ENCODE peak calls at places on chromosomes 7 and 10, in seven cellular contexts. N, D, Z, L, J, T and R are unnamed samples.

GRCh38 chr10:46006219-46006618 is 24.2 kb downstream of the NCOA4 start:
- DNase-seq in N (peak; percentile 32), D (peak; percentile 49), Z (no peak), L (no peak), J (peak; percentile 84), T (peak; percentile 26), R (peak; percentile 25)

GRCh38 chr10:64089648-64090047 is 568.4 kb downstream of the REEP3 start:
- DNase-seq in N (no peak), D (no peak), Z (no peak), L (no peak), J (no peak), T (no peak), R (no peak)

GRCh38 chr10:33706191-33706590 is 371.7 kb upstream of the NRP1 start:
- DNase-seq in N (no peak), D (peak; percentile 18), Z (no peak), L (no peak), J (peak; percentile 86), T (no peak), R (no peak)

GRCh38 chr10:99731296-99732032 is 463 bp downstream of the COX15 start:
- DNase-seq in N (no peak), D (no peak), Z (no peak), L (no peak), J (no peak), T (no peak), R (no peak)

GRCh38 chr10:101272229-101272868 is 43.1 kb upstream of the LBX1 start:
- DNase-seq in N (no peak), D (peak; percentile 21), Z (peak; percentile 26), L (peak; percentile 90), J (peak; percentile 54), T (no peak), R (no peak)

GRCh38 chr7:129950191-129950940 is 2.4 kb downstream of the UBE2H start:
- DNase-seq in N (no peak), D (no peak), Z (peak; percentile 21), L (peak; percentile 69), J (no peak), T (no peak), R (no peak)

GRCh38 chr7:97022451-97023306 is 2.0 kb downstream of the DLX5 start:
- DNase-seq in N (no peak), D (no peak), Z (no peak), L (peak; percentile 39), J (no peak), T (no peak), R (no peak)

GRCh38 chr10:119199231-119199992 is 8.0 kb upstream of the GRK5 start:
- DNase-seq in N (no peak), D (no peak), Z (peak; percentile 27), L (peak; percentile 81), J (peak; percentile 89), T (no peak), R (no peak)

GRCh38 chr10:74213571-74214162 is 62.6 kb downstream of the ADK start:
- DNase-seq in N (no peak), D (no peak), Z (no peak), L (peak; percentile 45), J (peak; percentile 51), T (no peak), R (no peak)

GRCh38 chr7:123916240-123916724 is 8.8 kb upstream of the SPAM1 start:
- DNase-seq in N (peak; percentile 68), D (no peak), Z (no peak), L (peak; percentile 90), J (peak; percentile 0), T (no peak), R (peak; percentile 25)

GRCh38 chr10:127990846-127991542 is 84.1 kb downstream of the PTPRE start:
- DNase-seq in N (peak; percentile 99), D (no peak), Z (peak; percentile 7), L (no peak), J (peak; percentile 76), T (peak; percentile 99), R (peak; percentile 94)

GRCh38 chr10:93968452-93969044 is 25.2 kb upstream of the PLCE1 start:
- DNase-seq in N (no peak), D (no peak), Z (no peak), L (no peak), J (no peak), T (no peak), R (no peak)

GRCh38 chr7:82839555-82839954 is 323.1 kb downstream of the PCLO start:
- DNase-seq in N (no peak), D (no peak), Z (no peak), L (peak; percentile 58), J (no peak), T (no peak), R (no peak)

GRCh38 chr10:8794860-8795259 is 740.4 kb downstream of the GATA3 start:
- DNase-seq in N (no peak), D (no peak), Z (no peak), L (no peak), J (no peak), T (no peak), R (no peak)

GRCh38 chr7:22559829-22560489 is 60.0 kb upstream of the STEAP1B start:
- DNase-seq in N (no peak), D (peak; percentile 76), Z (peak; percentile 45), L (peak; percentile 94), J (peak; percentile 86), T (no peak), R (no peak)

GRCh38 chr7:128106840-128107239 is 75.6 kb upstream of the LRRC4 start:
- DNase-seq in N (no peak), D (no peak), Z (no peak), L (no peak), J (no peak), T (no peak), R (no peak)

GRCh38 chr7:55432937-55433784 is 68.0 kb downstream of the LANCL2 start:
- DNase-seq in N (no peak), D (no peak), Z (peak; percentile 26), L (peak; percentile 73), J (peak; percentile 59), T (peak; percentile 38), R (no peak)

GRCh38 chr7:116546916-116547315 is 22.1 kb downstream of the CAV1 start:
- DNase-seq in N (no peak), D (no peak), Z (no peak), L (no peak), J (no peak), T (no peak), R (no peak)

GRCh38 chr7:148304456-148304855 is 286.1 kb upstream of the C7orf33 start:
- DNase-seq in N (no peak), D (no peak), Z (no peak), L (no peak), J (no peak), T (no peak), R (no peak)

GRCh38 chr7:36116347-36117200 is 36.5 kb upstream of the EEPD1 start:
- DNase-seq in N (no peak), D (no peak), Z (no peak), L (no peak), J (no peak), T (no peak), R (no peak)

GRCh38 chr7:36118344-36118743 is 34.7 kb upstream of the EEPD1 start:
- DNase-seq in N (no peak), D (no peak), Z (no peak), L (no peak), J (no peak), T (no peak), R (no peak)

GRCh38 chr7:36117201-36117840 is 35.7 kb upstream of the EEPD1 start:
- DNase-seq in N (no peak), D (no peak), Z (no peak), L (no peak), J (no peak), T (no peak), R (no peak)

GRCh38 chr7:36114355-36114754 is 38.7 kb upstream of the EEPD1 start:
- DNase-seq in N (no peak), D (no peak), Z (no peak), L (no peak), J (no peak), T (no peak), R (no peak)

GRCh38 chr7:36115448-36116321 is 37.4 kb upstream of the EEPD1 start:
- DNase-seq in N (peak; percentile 88), D (peak; percentile 92), Z (no peak), L (no peak), J (peak; percentile 97), T (peak; percentile 79), R (peak; percentile 94)
- H3K4me3 ChIP-seq in N (no peak overlapping the region), D (peak overlapping the region; percentile 41), Z (no peak overlapping the region), L (no peak overlapping the region), J (no peak overlapping the region), T (no peak overlapping the region), R (no peak overlapping the region)

GRCh38 chr7:151114151-151115090 is 28.1 kb downstream of the AGAP3 start:
- DNase-seq in N (no peak), D (no peak), Z (no peak), L (peak; percentile 84), J (no peak), T (no peak), R (no peak)

GRCh38 chr7:151116603-151117002 is 30.3 kb downstream of the AGAP3 start:
- DNase-seq in N (no peak), D (no peak), Z (no peak), L (no peak), J (no peak), T (no peak), R (no peak)

GRCh38 chr7:151113344-151114150 is 27.3 kb downstream of the AGAP3 start:
- DNase-seq in N (peak; percentile 22), D (peak; percentile 58), Z (no peak), L (peak; percentile 79), J (peak; percentile 93), T (peak; percentile 86), R (peak; percentile 70)

GRCh38 chr7:151115836-151116418 is 29.7 kb downstream of the AGAP3 start:
- DNase-seq in N (no peak), D (no peak), Z (no peak), L (peak; percentile 63), J (no peak), T (peak; percentile 51), R (peak; percentile 23)

GRCh38 chr7:151115121-151115835 is 29.0 kb downstream of the AGAP3 start:
- DNase-seq in N (no peak), D (no peak), Z (peak; percentile 25), L (peak; percentile 62), J (peak; percentile 28), T (no peak), R (no peak)
- H3K4me3 ChIP-seq in N (no peak overlapping the region), D (no peak overlapping the region), Z (no peak overlapping the region), L (peak overlapping the region; percentile 57), J (no peak overlapping the region), T (peak overlapping the region; percentile 45), R (peak overlapping the region; percentile 31)

GRCh38 chr10:17235136-17235535 is 7.1 kb downstream of the VIM start:
- DNase-seq in N (no peak), D (no peak), Z (no peak), L (peak; percentile 53), J (no peak), T (no peak), R (no peak)
- H3K4me3 ChIP-seq in N (no peak overlapping the region), D (peak overlapping the region; percentile 20), Z (no peak overlapping the region), L (no peak overlapping the region), J (no peak overlapping the region), T (peak overlapping the region; percentile 95), R (no peak overlapping the region)

DNA sequence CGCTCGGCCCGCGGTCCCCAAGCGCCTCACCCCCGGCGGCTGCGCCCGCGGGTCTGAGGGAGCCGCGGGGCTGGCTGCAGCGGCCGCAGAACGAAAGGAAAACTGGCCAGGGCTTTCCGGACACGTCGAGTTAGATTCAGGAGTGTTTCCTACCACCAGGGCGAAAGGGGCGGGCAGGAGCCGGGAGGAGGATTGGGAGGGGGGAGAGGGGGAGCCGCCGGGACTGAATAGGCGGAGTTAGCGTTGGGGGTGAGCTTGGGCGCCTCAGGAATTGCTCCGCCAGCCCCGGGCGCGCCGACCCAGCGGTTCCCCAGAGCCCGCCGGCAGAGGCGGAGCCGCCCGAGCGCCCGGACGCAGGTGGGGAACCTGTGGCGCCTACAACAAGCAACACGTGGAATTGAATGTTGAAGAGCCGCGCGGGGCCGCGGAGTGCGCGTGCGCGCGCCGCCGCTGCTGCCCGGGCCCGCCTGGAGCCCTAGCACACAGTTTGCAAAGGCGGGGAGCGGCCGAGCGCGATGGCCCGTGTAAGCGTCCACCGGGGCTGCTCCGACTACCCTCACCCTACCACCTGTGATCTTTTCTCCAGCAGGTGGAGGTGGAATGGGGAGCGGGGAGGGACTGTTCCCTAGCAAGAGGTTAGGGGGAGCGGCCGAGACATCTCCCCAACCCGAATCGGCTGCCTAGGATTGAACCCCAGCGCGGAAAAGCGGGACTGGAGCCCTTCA is at the start of gene CADPS2:
- DNase-seq in N (peak; percentile 45), D (peak; percentile 2), Z (no peak), L (peak; percentile 85), J (peak; percentile 36), T (peak; percentile 45), R (peak; percentile 42)
- H3K4me3 ChIP-seq in N (peak within 1 kb of the TSS; percentile 70), D (peak within 1 kb of the TSS; percentile 63), Z (no peak within 1 kb of the TSS), L (peak within 1 kb of the TSS; percentile 78), J (peak within 1 kb of the TSS; percentile 60), T (peak within 1 kb of the TSS; percentile 76), R (peak within 1 kb of the TSS; percentile 86)